ENCODE peak calls at places on chromosomes 7 and 10, in five cellular contexts. K is HepG2, O is H1, S is K562, B is GM12878. A is an unnamed sample.

GRCh38 chr10:122939819-122940543 is 14.0 kb downstream of the C10orf88 start:
- DNase-seq in K (no peak), O (no peak), S (no peak), B (no peak), A (no peak)

GRCh38 chr10:58919927-58920654 is 256.4 kb upstream of the PHYHIPL start:
- DNase-seq in K (peak), O (no peak), S (no peak), B (no peak), A (no peak)

GRCh38 chr10:102831322-102832071 is 5.7 kb downstream of the CYP17A1 start:
- DNase-seq in K (peak), O (no peak), S (no peak), B (no peak), A (no peak)

GRCh38 chr7:133827707-133828580 is 299.2 kb upstream of the LRGUK start:
- DNase-seq in K (no peak), O (no peak), S (no peak), B (peak), A (no peak)

GRCh38 chr10:84353052-84353803 is 24.8 kb downstream of the CCSER2 start:
- DNase-seq in K (no peak), O (no peak), S (no peak), B (no peak), A (no peak)

GRCh38 chr7:128266891-128267839 is 26.1 kb downstream of the LEP start:
- DNase-seq in K (peak), O (peak), S (no peak), B (no peak), A (peak)

GRCh38 chr10:104351067-104351681 is 2.5 kb upstream of the CFAP58 start:
- DNase-seq in K (no peak), O (no peak), S (no peak), B (no peak), A (no peak)

GRCh38 chr10:86846088-86846487 is 89.7 kb downstream of the BMPR1A start:
- DNase-seq in K (no peak), O (no peak), S (no peak), B (no peak), A (no peak)

GRCh38 chr10:129530486-129531065 is 63.5 kb downstream of the MGMT start:
- DNase-seq in K (no peak), O (no peak), S (no peak), B (no peak), A (no peak)

GRCh38 chr10:95290801-95291633 is at the start of gene PDLIM1:
- DNase-seq in K (peak), O (peak), S (peak), B (no peak), A (peak)

GRCh38 chr10:30765611-30766010 is 136.1 kb upstream of the LYZL2 start:
- DNase-seq in K (no peak), O (no peak), S (no peak), B (no peak), A (no peak)

GRCh38 chr7:143376396-143376795 is 4.7 kb upstream of the ZYX start:
- DNase-seq in K (no peak), O (no peak), S (no peak), B (no peak), A (no peak)

GRCh38 chr7:39644170-39644569 is 20.8 kb downstream of the RALA start:
- DNase-seq in K (no peak), O (no peak), S (no peak), B (no peak), A (no peak)

GRCh38 chr10:96044686-96045085 is 1.3 kb downstream of the CCNJ start:
- DNase-seq in K (peak), O (no peak), S (no peak), B (no peak), A (no peak)

GRCh38 chr7:19773361-19773760 is at the start of gene TMEM196:
- DNase-seq in K (no peak), O (peak), S (no peak), B (no peak), A (peak)
- H2AFZ ChIP-seq in K (no peak), O (peak), S (no peak), B (no peak), A (no peak)

GRCh38 chr7:44224216-44224950 is 23.6 kb downstream of the YKT6 start:
- DNase-seq in K (no peak), O (no peak), S (no peak), B (no peak), A (peak)
- TF ChIP-seq CHD2 in K (no peak), O (no peak), S (no peak), B (no peak), A (no peak)

DNA sequence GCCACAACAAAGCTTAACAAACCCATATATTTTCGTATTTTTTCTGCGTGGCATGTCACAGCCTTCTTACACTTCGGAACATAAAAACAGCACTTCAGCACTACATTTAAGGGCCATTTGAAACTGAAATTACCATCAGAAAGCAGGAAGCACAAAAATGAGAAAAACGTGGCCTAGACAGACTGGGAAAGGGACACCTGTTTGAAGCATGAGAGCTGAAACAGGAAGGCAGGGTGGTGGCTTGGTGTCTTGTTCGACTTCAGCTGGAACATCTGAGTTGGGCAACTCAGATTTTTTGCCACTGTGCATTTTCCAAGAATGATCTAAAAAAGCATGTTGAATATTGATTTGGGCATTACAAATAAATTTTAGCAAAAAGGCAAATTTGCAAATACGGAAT is 243.2 kb downstream of the ELMO1 start:
- DNase-seq in K (no peak), O (no peak), S (no peak), B (no peak), A (no peak)
- H2AFZ ChIP-seq in K (no peak), O (no peak), S (no peak), B (no peak), A (no peak)

DNA sequence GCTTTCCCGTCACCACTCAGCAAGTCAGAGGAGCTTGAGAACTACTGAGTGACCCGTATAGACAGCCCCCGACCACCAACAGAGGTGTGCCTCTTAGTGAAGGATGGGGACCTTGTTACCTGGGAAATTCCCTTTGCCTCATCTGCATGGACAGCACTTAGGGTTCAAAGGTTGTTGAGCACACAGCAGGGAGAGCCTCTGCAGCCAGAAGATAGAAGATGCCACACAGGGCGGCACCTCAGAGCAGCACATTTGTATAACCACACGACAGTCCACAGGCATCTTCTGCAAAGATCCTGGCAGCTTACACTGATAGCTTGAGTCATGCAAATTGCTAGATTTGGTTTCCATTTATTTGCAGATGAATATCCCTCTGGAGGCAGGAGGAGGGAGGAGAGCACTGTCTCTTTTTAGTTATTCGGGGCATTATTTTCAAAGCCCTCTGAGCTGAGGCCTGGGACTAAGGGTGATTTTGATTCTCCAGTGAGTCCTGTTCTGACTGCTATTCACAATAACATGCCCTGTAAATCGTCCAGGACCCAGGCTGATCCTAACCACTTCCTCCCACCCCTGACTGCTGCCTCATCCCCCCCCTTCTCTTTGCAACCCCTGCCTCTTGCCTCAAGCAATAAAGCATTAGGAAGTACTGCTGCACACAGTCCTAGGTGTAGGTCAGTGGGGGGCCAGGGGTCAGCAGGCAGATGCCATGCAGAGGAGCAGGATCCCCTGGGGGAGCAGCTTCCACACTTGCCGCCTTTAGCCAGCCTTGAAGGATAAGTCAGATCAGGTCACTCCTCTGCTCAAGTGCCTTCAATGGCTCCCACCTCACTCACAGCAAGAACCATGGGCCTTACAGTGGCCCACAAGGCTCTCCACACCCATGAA is 24.6 kb upstream of the INMT start:
- DNase-seq in K (no peak), O (peak), S (no peak), B (no peak), A (no peak)
- TF ChIP-seq CHD2 in K (no peak), O (no peak), S (no peak), B (no peak), A (no peak)

DNA sequence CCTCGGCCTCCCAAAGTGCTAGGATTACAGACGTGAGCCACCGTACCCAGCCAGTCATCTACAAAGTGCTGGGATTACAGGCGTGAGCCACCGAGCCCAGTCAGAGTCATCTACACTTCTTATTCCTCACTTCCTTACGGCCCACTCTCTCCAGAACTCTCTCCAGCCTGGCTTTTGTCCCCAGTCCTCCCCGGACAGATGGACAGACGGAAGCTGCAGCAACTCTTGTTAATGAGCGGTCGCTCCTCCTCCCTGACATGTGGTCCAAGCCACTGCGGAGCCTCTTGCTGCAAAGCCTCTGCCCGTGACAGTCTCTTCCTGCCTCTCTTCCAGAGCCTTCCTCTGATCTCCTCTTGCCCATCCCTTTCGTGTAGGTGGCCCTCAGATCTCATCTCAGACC is 45.9 kb downstream of the TMEM270 start:
- DNase-seq in K (no peak), O (no peak), S (peak), B (no peak), A (peak)
- H2AFZ ChIP-seq in K (no peak), O (no peak), S (no peak), B (no peak), A (no peak)

GRCh38 chr7:157013602-157014549 is 3.4 kb upstream of the MNX1 start:
- DNase-seq in K (no peak), O (peak), S (no peak), B (no peak), A (peak)

GRCh38 chr7:157013101-157013500 is 2.6 kb upstream of the MNX1 start:
- DNase-seq in K (no peak), O (peak), S (no peak), B (no peak), A (peak)

GRCh38 chr7:157016024-157016351 is 5.5 kb upstream of the MNX1 start:
- DNase-seq in K (no peak), O (peak), S (no peak), B (no peak), A (peak)

GRCh38 chr7:157016352-157017041 is 6.0 kb upstream of the MNX1 start:
- DNase-seq in K (no peak), O (peak), S (no peak), B (peak), A (peak)

DNA sequence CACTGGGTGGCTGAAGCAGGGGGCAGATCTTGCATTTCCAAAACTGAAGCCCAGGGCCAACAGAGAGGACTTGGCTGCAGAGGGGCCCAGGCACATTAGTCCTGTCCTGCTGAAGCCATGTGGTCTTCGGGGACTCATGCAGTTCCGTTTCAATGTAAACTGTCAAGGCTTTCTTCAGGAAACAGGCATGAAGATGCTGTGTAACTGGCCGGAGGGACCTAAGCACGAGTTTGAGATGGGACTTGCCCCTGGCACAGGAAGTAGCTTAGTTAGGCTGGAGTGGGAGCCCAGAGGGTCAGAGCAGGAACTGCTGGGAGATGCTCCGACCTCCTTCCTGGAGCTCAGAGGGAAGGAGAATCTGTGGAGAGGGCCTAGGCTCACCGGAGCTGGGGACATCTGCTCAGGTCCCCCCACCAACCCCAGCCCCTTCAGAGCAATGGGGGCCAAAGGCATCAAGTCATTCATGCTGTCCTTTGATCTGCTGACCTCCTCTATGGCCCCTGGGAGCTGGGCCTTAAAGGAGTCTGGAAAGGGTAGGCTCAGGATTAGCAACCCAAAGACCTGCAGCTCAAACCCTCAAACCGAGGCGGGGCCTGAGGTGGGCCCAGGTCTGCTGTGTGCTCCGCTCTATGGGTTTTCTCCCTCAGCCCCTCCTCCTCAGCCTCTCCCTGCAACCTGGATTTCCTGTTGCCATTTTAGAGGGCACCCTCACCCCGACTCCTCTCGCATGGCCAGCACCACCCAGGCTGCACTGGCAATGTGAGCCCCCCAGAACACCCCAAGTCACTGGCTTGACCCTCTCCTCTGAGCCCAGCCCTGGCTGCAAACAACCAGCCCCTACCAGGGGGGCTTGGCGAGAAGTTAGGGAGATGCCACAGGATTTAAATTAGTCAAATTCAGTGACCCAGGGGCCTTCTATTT is 4.4 kb upstream of the MNX1 start:
- DNase-seq in K (no peak), O (no peak), S (no peak), B (no peak), A (peak)
- TF ChIP-seq CHD2 in K (no peak), O (no peak), S (no peak), B (no peak), A (no peak)

DNA sequence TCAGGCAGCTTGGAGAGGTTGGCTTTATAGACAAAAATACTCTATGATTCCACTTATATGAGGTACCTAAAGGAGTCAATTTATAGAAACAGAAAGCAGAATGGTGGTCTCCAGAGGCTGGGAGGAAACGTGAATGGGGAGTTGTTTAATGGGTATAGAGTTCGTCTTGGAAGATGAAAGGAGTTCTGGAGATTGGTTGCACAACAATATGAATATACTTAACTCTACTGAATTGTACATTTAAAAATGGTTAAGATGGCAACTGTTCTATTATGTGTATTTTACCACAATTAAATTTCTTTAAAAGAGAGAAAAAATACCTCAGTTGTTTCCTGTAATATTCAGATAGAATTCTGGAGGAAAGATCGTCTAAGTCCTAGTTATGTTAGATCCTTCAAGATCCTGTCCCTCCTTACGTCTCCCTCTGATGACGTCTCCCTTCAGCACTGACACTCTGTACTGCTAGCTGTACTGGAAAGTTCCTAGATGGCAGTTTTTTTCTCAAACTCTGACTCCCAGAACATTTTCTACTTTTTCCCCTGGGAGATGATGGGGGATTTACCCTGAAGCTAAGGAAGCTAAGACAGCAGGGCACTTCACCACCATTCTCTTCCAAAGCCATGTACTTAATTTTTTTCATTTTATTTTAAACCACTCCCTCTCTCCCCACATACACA is 53.2 kb upstream of the CAV2 start:
- DNase-seq in K (no peak), O (no peak), S (no peak), B (no peak), A (no peak)
- H2AFZ ChIP-seq in K (no peak), O (no peak), S (peak), B (no peak), A (peak)

DNA sequence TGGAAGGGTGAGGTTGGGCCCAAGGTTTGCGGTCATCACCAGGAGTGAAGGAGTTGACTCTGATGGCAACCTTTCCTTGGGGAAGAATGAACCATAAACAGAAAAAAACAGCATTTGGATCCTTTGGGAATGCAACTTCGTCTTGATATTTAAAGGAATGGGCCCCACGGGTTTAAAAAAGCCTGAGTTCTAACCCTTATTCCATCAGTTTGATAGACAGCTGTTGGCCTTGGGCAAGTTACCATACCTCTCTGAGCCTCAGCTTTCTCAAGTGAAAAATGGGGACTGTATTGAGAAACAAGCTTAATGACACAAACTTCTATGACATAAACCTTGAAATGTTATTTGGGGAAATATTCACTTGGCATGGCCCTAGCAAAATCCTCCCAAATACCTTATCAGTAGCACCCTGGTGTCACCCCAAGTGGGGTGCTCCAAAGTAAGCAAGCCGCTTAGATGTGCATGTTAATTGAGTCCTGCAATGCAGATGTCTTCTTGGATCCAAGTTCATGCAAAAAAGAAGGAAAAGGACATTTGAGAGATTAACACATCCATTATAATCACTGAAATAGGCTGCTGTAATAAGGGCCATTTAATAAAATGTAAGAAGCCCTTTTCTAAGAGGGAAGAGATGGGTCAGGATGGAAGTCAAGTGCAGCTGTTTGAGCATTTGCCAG is 13.8 kb downstream of the MXI1 start:
- DNase-seq in K (no peak), O (no peak), S (no peak), B (no peak), A (no peak)
- TF ChIP-seq CHD2 in K (no peak), O (no peak), S (no peak), B (no peak), A (no peak)

DNA sequence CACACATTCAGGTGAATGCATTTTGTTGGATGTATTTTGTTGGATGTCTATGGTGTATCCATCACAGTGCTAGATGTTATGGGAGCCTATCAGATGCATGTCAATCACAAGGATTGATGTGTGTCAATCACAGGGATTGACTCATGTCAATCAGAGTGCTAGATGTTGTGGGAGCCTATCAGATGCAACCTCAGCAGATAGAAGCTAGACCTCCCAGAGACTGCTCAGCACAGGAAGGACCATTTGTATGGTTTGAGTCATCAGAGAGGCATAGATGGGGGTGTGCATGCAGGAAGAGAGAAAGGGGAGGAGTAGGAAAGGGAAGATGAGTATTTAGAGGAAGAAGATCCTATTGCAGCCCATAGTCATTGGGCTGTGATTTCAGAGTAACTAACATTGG is 48.3 kb upstream of the PITRM1 start:
- DNase-seq in K (no peak), O (no peak), S (no peak), B (no peak), A (no peak)
- H2AFZ ChIP-seq in K (no peak), O (no peak), S (no peak), B (no peak), A (peak)

GRCh38 chr7:78124221-78124620 is 325.6 kb downstream of the PHTF2 start:
- DNase-seq in K (no peak), O (no peak), S (no peak), B (no peak), A (no peak)

GRCh38 chr7:78127009-78127408 is 328.4 kb downstream of the PHTF2 start:
- DNase-seq in K (no peak), O (no peak), S (no peak), B (no peak), A (no peak)

GRCh38 chr7:78121878-78122277 is 323.3 kb downstream of the PHTF2 start:
- DNase-seq in K (no peak), O (no peak), S (no peak), B (no peak), A (no peak)

GRCh38 chr7:78129865-78130264 is 331.3 kb downstream of the PHTF2 start:
- DNase-seq in K (peak), O (no peak), S (no peak), B (no peak), A (no peak)

DNA sequence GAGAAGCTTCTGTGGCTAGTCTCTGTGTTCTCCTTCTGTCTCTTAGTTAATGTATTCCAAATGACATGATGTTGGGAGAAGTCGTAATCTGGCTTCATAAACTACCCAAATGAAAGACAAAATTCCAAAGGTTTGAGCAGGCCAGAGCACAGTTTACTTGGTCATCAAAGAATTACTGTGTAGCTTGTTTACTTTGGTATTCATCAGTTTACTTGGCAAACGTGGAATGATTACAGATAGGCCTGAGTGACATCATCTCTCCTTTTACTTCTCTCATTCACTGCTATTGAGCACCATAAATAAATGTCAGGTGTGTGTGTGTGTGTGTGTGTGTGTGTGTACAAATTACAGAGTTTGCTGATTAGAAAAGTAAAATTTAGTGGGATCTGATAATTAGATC is 327.3 kb downstream of the PHTF2 start:
- DNase-seq in K (peak), O (no peak), S (no peak), B (no peak), A (no peak)
- TF ChIP-seq CHD2 in K (no peak), O (no peak), S (no peak), B (no peak), A (no peak)

A was measured in SK-N-SH.